ENCODE peak calls at places on chromosomes 16 and 17, in four cellular contexts. D is body of pancreas, W is gastrocnemius medialis, L is left lung. M is an unnamed sample.

GRCh38 chr17:28407130-28407973 is 1.3 kb upstream of the SLC46A1 start:
- ATAC-seq in W (no peak), D (no peak), L (no peak), M (no peak)

GRCh38 chr16:69848635-69849545 is 86.8 kb downstream of the WWP2 start:
- ATAC-seq in D (peak; percentile 98), L (peak; percentile 93), W (peak; percentile 98), M (peak; percentile 99)

GRCh38 chr17:30780343-30780742 is 44.1 kb downstream of the CRLF3 start:
- ATAC-seq in D (no peak), L (no peak), W (no peak), M (no peak)

GRCh38 chr16:78065344-78065743 is 34.1 kb upstream of the WWOX start:
- ATAC-seq in W (no peak), L (no peak), D (no peak), M (no peak)

GRCh38 chr16:30351001-30351441 is 4.1 kb downstream of the CD2BP2 start:
- ATAC-seq in D (no peak), L (no peak), W (no peak), M (no peak)

GRCh38 chr16:53620476-53620875 is 83.2 kb downstream of the RPGRIP1L start:
- ATAC-seq in L (no peak), D (no peak), W (no peak), M (no peak)

GRCh38 chr16:12381662-12382061 is 405.1 kb downstream of the SNX29 start:
- ATAC-seq in L (no peak), D (no peak), W (no peak), M (no peak)

GRCh38 chr17:36934144-36934758 is 3.0 kb upstream of the LHX1 start:
- ATAC-seq in L (no peak), D (no peak), W (no peak), M (no peak)

GRCh38 chr17:65297384-65297783 is 160.2 kb downstream of the RGS9 start:
- ATAC-seq in D (no peak), L (no peak), W (no peak), M (peak; percentile 68)

GRCh38 chr16:75262104-75262799 is 10.8 kb upstream of the BCAR1 start:
- ATAC-seq in D (no peak), W (no peak), L (no peak), M (no peak)

GRCh38 chr16:77414752-77415231 is 20.0 kb downstream of the ADAMTS18 start:
- ATAC-seq in W (no peak), L (no peak), D (no peak), M (no peak)

GRCh38 chr17:13410874-13411273 is 190.9 kb downstream of the HS3ST3A1 start:
- ATAC-seq in D (peak; percentile 42), W (no peak), L (peak; percentile 93), M (peak; percentile 60)

GRCh38 chr16:2214721-2214970 is at the start of gene PGP:
- ATAC-seq in L (peak; percentile 92), D (no peak), W (no peak), M (no peak)

GRCh38 chr16:58243528-58244004 is 45.7 kb upstream of the CSNK2A2 start:
- ATAC-seq in L (no peak), W (no peak), D (peak; percentile 87), M (no peak)

GRCh38 chr16:11198817-11199216 is 57.2 kb downstream of the SOCS1 start:
- ATAC-seq in D (no peak), W (no peak), L (peak; percentile 75), M (peak; percentile 37)

GRCh38 chr17:14050616-14051015 is 18.7 kb upstream of the COX10 start:
- ATAC-seq in W (no peak), D (no peak), L (no peak), M (no peak)

GRCh38 chr17:43772877-43773648 is 5.7 kb downstream of the DUSP3 start:
- ATAC-seq in W (peak; percentile 54), D (no peak), L (peak; percentile 20), M (no peak)

GRCh38 chr17:14351493-14351892 is 50.6 kb downstream of the HS3ST3B1 start:
- ATAC-seq in W (no peak), L (peak; percentile 73), D (no peak), M (no peak)

GRCh38 chr16:68400924-68401460 is 47.3 kb downstream of the SMPD3 start:
- ATAC-seq in W (no peak), D (no peak), L (no peak), M (no peak)

GRCh38 chr16:75287708-75288107 is 36.3 kb upstream of the BCAR1 start:
- ATAC-seq in D (no peak), W (no peak), L (peak; percentile 93), M (no peak)

GRCh38 chr17:81533713-81534141 is 5.5 kb downstream of the FSCN2 start:
- ATAC-seq in L (no peak), W (no peak), D (no peak), M (no peak)

GRCh38 chr16:83648347-83648746 is 159.4 kb upstream of the HSBP1 start:
- ATAC-seq in W (no peak), L (no peak), D (no peak), M (no peak)

GRCh38 chr16:3009568-3010390 is 2.9 kb upstream of the CLDN9 start:
- ATAC-seq in L (peak; percentile 72), D (peak; percentile 41), W (no peak), M (no peak)

GRCh38 chr17:6713918-6714271 is 726 bp upstream of the SLC13A5 start:
- ATAC-seq in W (no peak), D (no peak), L (no peak), M (no peak)

GRCh38 chr16:69767459-69768229 is 5.5 kb downstream of the WWP2 start:
- ATAC-seq in L (no peak), D (no peak), W (no peak), M (no peak)

GRCh38 chr17:77726549-77726957 is 231.9 kb upstream of the TNRC6C start:
- ATAC-seq in L (no peak), W (no peak), D (no peak), M (no peak)

GRCh38 chr17:51221322-51221721 is 38.5 kb downstream of the MBTD1 start:
- ATAC-seq in D (no peak), L (no peak), W (no peak), M (no peak)

GRCh38 chr17:57415737-57416354 is 159.5 kb downstream of the MSI2 start:
- ATAC-seq in W (no peak), L (peak; percentile 51), D (no peak), M (no peak)

DNA sequence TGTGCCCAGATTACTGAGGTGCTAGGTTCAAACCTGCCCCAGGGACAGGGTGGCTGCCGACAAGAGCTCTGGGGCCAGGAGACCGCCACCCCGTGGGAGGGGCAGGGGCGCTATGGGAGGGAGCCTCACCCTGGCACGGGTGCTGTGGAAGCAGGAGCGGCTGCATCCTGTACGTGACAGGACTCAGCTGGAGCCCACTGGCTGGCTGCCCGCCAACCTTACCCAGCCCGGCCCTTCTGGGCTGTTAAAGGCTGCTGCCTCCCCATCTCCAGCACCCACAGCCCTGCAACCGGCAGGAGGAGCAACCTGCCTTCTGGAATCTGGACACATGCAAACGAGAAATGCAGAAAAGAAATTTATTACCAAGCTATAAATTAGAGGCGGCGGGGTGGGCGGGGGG is 11.2 kb downstream of the PAM16 start:
- ATAC-seq in L (no peak), W (no peak), D (no peak), M (peak; percentile 54)
- H3K27ac ChIP-seq in L (no peak overlapping the region), W (no peak overlapping the region), D (no peak overlapping the region), M (peak overlapping the region; percentile 19)

GRCh38 chr16:23072769-23073549 is 76.3 kb downstream of the USP31 start:
- ATAC-seq in L (no peak), D (no peak), W (no peak), M (no peak)
- TF ChIP-seq CTCF in L (no peak), D (no peak), W (no peak), M (no peak)

GRCh38 chr17:27319536-27320221 is 25.8 kb downstream of the WSB1 start:
- ATAC-seq in L (peak; percentile 59), W (peak; percentile 89), D (peak; percentile 80), M (peak; percentile 75)

GRCh38 chr17:27318633-27319032 is 24.7 kb downstream of the WSB1 start:
- ATAC-seq in W (no peak), L (no peak), D (no peak), M (no peak)

GRCh38 chr17:27318228-27318627 is 24.3 kb downstream of the WSB1 start:
- ATAC-seq in L (no peak), W (no peak), D (no peak), M (no peak)

GRCh38 chr17:27315322-27315721 is 21.4 kb downstream of the WSB1 start:
- ATAC-seq in L (peak; percentile 66), W (peak; percentile 40), D (no peak), M (peak; percentile 87)

GRCh38 chr17:27315796-27316465 is 22.0 kb downstream of the WSB1 start:
- ATAC-seq in L (no peak), D (no peak), W (peak; percentile 74), M (no peak)
- H3K27ac ChIP-seq in L (peak overlapping the region; percentile 49), D (no peak overlapping the region), W (peak overlapping the region; percentile 85), M (peak overlapping the region; percentile 81)

DNA sequence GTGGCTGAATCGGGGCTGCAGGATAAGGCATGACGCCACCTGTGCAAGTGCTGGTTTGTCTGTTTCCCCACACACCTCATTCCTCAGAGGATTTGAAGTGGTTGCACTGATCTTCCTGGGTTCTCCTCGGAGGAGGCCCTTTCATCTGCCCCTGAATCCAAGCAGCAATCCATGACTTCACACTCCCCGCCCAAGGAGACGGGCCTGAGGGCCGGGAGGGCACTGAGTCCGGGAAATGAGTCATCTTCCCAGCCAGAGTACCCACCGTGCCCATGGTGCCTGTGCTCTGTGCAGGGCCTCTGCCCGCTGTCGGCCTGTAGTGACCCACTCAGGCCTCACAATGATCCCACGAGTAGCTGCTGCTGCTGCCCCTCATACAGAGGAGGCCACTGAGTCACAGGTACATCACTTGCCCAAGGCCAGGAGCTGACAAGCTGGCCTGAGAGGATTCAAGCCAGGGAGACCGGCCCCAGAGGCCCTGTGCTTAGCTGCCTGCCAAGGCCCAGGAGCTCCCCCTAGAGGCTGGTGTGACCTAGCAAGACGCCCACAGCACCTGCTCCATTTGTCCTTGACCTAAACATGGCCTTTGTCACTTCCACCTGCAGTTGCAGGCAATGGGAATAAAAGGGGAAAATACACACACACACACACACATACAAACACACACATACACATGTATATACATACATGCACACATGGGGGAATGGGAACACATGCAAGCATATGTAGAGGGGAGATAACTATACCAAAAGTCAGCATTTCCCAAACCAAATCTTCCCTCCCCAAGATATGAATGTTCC is 240.0 kb downstream of the C16orf95 start:
- ATAC-seq in D (peak; percentile 78), L (peak; percentile 87), W (no peak), M (peak; percentile 19)
- TF ChIP-seq CTCF in D (peak; percentile 54), L (peak; percentile 59), W (no peak), M (peak; percentile 45)

GRCh38 chr17:40415390-40415789 is 2.3 kb downstream of the TOP2A start:
- ATAC-seq in W (no peak), D (no peak), L (peak; percentile 36), M (no peak)
- H3K27ac ChIP-seq in W (no peak overlapping the region), D (no peak overlapping the region), L (peak overlapping the region; percentile 41), M (no peak overlapping the region)

DNA sequence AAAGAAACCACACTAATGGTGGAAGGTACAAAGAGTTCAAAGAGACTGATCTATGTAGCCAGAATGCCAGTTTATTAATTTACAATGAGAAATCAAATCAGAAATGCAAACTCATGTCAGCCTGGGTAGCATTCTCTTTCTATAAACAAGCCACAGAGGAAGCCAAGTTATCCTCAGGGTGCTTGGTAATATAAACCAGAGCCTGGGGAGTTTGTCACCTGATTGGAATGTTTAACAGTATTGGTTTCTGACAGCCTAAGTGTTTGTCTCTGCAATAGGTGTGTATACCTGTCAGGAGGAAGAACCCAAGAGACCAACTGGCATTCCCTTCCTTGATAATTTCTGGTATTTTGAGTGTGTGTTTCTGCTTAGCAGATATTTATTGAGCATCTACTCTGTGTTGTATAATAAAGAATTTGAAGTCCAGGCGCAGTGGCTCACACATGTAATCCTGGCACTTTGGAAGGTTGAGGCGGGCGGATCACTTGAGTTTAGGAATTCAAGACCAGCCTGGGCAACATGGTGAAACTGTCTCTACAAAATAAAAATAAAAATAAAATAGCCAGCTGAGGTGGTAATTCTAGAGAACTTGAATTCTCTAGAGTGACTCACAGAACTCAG is 3.1 kb upstream of the C17orf58 start:
- ATAC-seq in D (no peak), W (no peak), L (peak; percentile 30), M (no peak)
- TF ChIP-seq CTCF in D (no peak), W (no peak), L (no peak), M (no peak)